ENCODE peak calls at places on chromosomes 7 and 10, in nine cellular contexts. N is GM23338; I is heart right ventricle; Q is heart left ventricle; K is HCT116; O is tibial artery; M is CD8-positive, alpha-beta T cell; V is bronchial epithelial cell; P is dorsolateral prefrontal cortex. A is an unnamed sample.

GRCh38 chr7:18352339-18353255 is 143.0 kb upstream of the HDAC9 start:
- DNase-seq in N (peak; percentile 86), I (no peak), Q (peak; percentile 30), K (peak; percentile 35), O (no peak), M (no peak), V (peak; percentile 80), P (peak; percentile 52), A (peak; percentile 83)

GRCh38 chr10:128247576-128247975 is 121.4 kb upstream of the MKI67 start:
- DNase-seq in N (no peak), I (no peak), Q (no peak), K (no peak), O (no peak), M (no peak), V (no peak), P (no peak), A (no peak)

GRCh38 chr7:28961972-28962371 is 3.8 kb upstream of the TRIL start:
- DNase-seq in N (peak; percentile 60), I (no peak), Q (no peak), K (no peak), O (no peak), M (no peak), V (no peak), P (no peak), A (no peak)

GRCh38 chr10:70085975-70086613 is 33.4 kb downstream of the MACROH2A2 start:
- DNase-seq in N (no peak), I (no peak), Q (no peak), K (no peak), O (no peak), M (no peak), V (no peak), P (no peak), A (no peak)

GRCh38 chr7:120028636-120029035 is 244.3 kb upstream of the KCND2 start:
- DNase-seq in N (no peak), I (no peak), Q (no peak), K (no peak), O (no peak), M (no peak), V (no peak), P (no peak), A (no peak)

GRCh38 chr7:91266067-91266930 is 2.1 kb downstream of the FZD1 start:
- DNase-seq in N (peak; percentile 45), I (peak; percentile 35), Q (peak; percentile 62), K (no peak), O (peak; percentile 83), M (no peak), V (no peak), P (no peak), A (no peak)

GRCh38 chr7:44787041-44787440 is 9.4 kb upstream of the PPIA start:
- DNase-seq in N (no peak), I (no peak), Q (no peak), K (no peak), O (no peak), M (no peak), V (no peak), P (no peak), A (no peak)

GRCh38 chr7:30026229-30027064 is at the start of gene FKBP14:
- DNase-seq in N (peak; percentile 100), I (peak; percentile 93), Q (peak; percentile 98), K (peak; percentile 99), O (peak; percentile 98), M (peak; percentile 93), V (peak; percentile 97), P (peak; percentile 99), A (peak; percentile 100)

GRCh38 chr7:1176891-1177373 is 16.9 kb upstream of the ZFAND2A start:
- DNase-seq in N (peak; percentile 59), I (peak; percentile 69), Q (peak; percentile 53), K (peak; percentile 72), O (peak; percentile 78), M (peak; percentile 76), V (peak; percentile 38), P (peak; percentile 53), A (peak; percentile 58)

GRCh38 chr7:1187127-1187526 is 27.1 kb upstream of the ZFAND2A start:
- DNase-seq in N (no peak), I (no peak), Q (no peak), K (no peak), O (no peak), M (no peak), V (no peak), P (no peak), A (no peak)

GRCh38 chr7:1175967-1176851 is 16.2 kb upstream of the ZFAND2A start:
- DNase-seq in N (peak; percentile 85), I (peak; percentile 88), Q (peak; percentile 81), K (peak; percentile 56), O (peak; percentile 87), M (peak; percentile 81), V (peak; percentile 50), P (peak; percentile 79), A (peak; percentile 77)

GRCh38 chr7:1181031-1181430 is 21.0 kb upstream of the ZFAND2A start:
- DNase-seq in N (no peak), I (no peak), Q (no peak), K (no peak), O (no peak), M (no peak), V (no peak), P (no peak), A (no peak)

GRCh38 chr7:1181591-1181990 is 21.6 kb upstream of the ZFAND2A start:
- DNase-seq in N (no peak), I (no peak), Q (no peak), K (no peak), O (no peak), M (no peak), V (no peak), P (no peak), A (no peak)
- TF ChIP-seq CTCF in N (no peak), I (no peak), Q (no peak), K (no peak), O (no peak), M (no peak), V (no peak), P (no peak), A (no peak)

DNA sequence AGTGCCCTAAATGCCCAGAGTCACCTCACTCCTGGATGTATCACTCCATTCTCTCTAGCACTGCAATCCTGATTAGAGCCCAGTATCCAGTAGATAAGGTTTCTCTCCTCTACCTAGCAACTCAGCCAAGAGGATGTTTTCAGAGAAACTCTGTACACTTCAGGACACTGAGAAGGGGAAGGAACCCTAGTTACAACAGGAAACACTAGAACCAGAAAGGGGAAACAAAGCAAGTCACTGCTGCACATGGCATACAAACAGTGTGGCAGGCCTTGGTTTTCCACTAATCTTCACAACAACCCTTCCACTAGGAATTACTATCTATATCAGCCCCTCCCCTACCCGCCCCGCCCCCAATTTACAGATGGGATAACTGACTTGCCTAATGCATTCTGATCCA is 1.6 kb downstream of the FAM204A start:
- DNase-seq in N (no peak), I (no peak), Q (no peak), K (no peak), O (no peak), M (no peak), V (no peak), P (no peak), A (no peak)
- H3K4me3 ChIP-seq in N (no peak overlapping the region), I (no peak overlapping the region), Q (no peak overlapping the region), K (no peak overlapping the region), O (peak overlapping the region; percentile 82), M (no peak overlapping the region), V (no peak overlapping the region), P (no peak overlapping the region), A (no peak overlapping the region)

DNA sequence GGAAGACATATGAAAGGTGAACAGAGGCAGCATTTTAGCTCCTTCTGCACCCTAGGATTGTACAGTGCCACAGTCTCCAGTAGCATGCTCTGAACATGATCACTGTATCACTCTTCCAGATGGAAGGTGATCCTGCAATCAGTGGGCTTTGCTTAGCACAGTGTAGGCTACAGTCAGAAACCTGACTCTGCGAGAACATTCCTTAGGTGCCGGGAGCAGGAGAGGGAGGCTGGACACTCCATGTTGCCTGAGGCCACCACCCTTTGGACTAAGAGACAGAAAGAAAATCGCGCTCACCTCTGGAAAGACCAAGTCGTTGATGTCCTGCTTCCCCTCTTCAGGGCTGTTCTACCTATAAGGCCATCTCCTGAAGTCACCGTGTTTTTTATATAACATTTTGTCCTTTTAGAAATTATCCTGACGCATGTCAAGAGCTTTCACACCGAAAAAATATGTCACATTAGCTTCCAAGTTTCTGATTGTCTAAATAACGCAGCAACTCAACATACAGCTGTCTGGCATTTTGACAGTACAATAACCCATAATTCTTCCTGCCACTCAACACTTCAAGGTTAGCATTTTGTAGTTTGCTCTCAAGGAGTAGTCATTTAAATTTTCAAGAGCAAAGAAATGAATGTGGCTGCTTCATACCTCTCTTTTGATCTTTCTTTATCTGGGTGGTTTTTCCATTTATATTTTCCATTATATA is 563.1 kb downstream of the LRMDA start:
- DNase-seq in N (no peak), I (no peak), Q (no peak), K (no peak), O (no peak), M (no peak), V (no peak), P (no peak), A (no peak)
- TF ChIP-seq CTCF in N (no peak), I (no peak), Q (no peak), K (no peak), O (no peak), M (no peak), V (no peak), P (no peak), A (no peak)

GRCh38 chr7:4230352-4230751 is 451.7 kb upstream of the FOXK1 start:
- DNase-seq in N (no peak), I (no peak), Q (no peak), K (no peak), O (no peak), M (no peak), V (no peak), P (no peak), A (no peak)

GRCh38 chr7:4227105-4228010 is 454.7 kb upstream of the FOXK1 start:
- DNase-seq in N (no peak), I (no peak), Q (no peak), K (no peak), O (no peak), M (no peak), V (no peak), P (peak; percentile 42), A (no peak)

GRCh38 chr7:4221043-4221442 is 461.1 kb upstream of the FOXK1 start:
- DNase-seq in N (no peak), I (no peak), Q (no peak), K (no peak), O (no peak), M (no peak), V (no peak), P (no peak), A (no peak)

GRCh38 chr7:4225352-4225751 is 456.7 kb upstream of the FOXK1 start:
- DNase-seq in N (no peak), I (no peak), Q (no peak), K (no peak), O (no peak), M (no peak), V (no peak), P (no peak), A (no peak)

DNA sequence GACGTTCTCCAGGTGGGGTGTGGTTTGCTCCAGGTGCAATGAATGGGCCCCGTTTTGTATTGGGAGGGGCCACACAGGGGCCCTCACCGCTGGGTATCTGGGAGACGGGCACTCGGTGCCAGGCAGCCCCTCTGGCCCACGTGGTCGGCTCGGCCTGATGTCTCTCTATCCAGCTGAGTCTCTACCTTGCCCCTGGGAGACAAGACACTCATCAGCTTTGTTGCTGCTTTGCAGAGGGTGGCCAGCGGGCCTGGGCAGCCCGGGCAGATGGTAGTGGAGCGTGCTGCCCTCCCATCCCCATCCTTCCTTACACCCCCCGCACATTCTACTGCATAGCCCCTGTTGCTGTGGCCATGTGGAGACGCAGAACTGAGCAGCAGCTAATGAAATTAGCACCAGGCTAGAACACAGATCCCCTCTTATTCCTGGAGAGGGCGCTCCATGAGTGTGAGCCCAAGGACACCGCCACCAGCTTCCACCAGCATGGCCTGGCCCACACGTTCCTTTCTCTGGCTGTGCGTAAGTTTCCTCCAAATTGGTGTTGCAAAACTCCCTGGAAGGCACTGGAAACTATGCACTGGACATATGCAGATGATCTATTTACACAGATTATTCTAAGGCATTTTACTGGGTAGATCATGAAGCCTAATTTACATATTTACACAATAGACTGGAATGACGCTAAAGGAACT is 455.8 kb upstream of the FOXK1 start:
- DNase-seq in N (peak; percentile 81), I (no peak), Q (no peak), K (peak; percentile 4), O (no peak), M (no peak), V (no peak), P (peak; percentile 56), A (no peak)
- H3K4me3 ChIP-seq in N (no peak overlapping the region), I (no peak overlapping the region), Q (no peak overlapping the region), K (no peak overlapping the region), O (no peak overlapping the region), M (no peak overlapping the region), V (no peak overlapping the region), P (no peak overlapping the region), A (no peak overlapping the region)